ENCODE peak calls at places on chromosome 2, in four cellular contexts. One of them, this sample, is unnamed. For H3K27me3, the result is how much of the 10 kb centered on the place peaks cover.

GRCh38 chr2:174846941-174847938 is 83.0 kb upstream of the CHRNA1 start:
- DNase-seq in cardiac muscle cell: peak
- DNase-seq in fibroblast of lung: peak
- DNase-seq in CD8-positive, alpha-beta T cell: no peak
- DNase-seq in this sample: no peak

GRCh38 chr2:64137567-64137966 is 6.7 kb downstream of the PELI1 start:
- DNase-seq in CD8-positive, alpha-beta T cell: no peak
- DNase-seq in cardiac muscle cell: peak
- DNase-seq in fibroblast of lung: peak
- DNase-seq in this sample: no peak

GRCh38 chr2:129957891-129958290 is 21.6 kb upstream of the RAB6C start:
- DNase-seq in CD8-positive, alpha-beta T cell: no peak
- DNase-seq in fibroblast of lung: no peak
- DNase-seq in cardiac muscle cell: no peak
- DNase-seq in this sample: peak

GRCh38 chr2:218027426-218028188 is 24.8 kb upstream of the TNS1 start:
- DNase-seq in CD8-positive, alpha-beta T cell: peak
- DNase-seq in cardiac muscle cell: no peak
- DNase-seq in fibroblast of lung: no peak
- DNase-seq in this sample: no peak

GRCh38 chr2:240591226-240591625 is 4.7 kb downstream of the CAPN10 start:
- DNase-seq in CD8-positive, alpha-beta T cell: no peak
- DNase-seq in fibroblast of lung: peak
- DNase-seq in cardiac muscle cell: no peak
- DNase-seq in this sample: no peak

GRCh38 chr2:74458957-74459290 is 686 bp downstream of the WBP1 start:
- DNase-seq in cardiac muscle cell: peak
- DNase-seq in fibroblast of lung: peak
- DNase-seq in CD8-positive, alpha-beta T cell: no peak
- DNase-seq in this sample: no peak

GRCh38 chr2:97712693-97713295 is 582 bp upstream of the ZAP70 start:
- DNase-seq in fibroblast of lung: no peak
- DNase-seq in cardiac muscle cell: no peak
- DNase-seq in CD8-positive, alpha-beta T cell: no peak
- DNase-seq in this sample: no peak

GRCh38 chr2:84904717-84905174 is 710 bp upstream of the TMSB10 start:
- DNase-seq in CD8-positive, alpha-beta T cell: peak
- DNase-seq in fibroblast of lung: peak
- DNase-seq in cardiac muscle cell: peak
- DNase-seq in this sample: peak

GRCh38 chr2:235695602-235695895 is 201.7 kb downstream of the AGAP1 start:
- DNase-seq in cardiac muscle cell: no peak
- DNase-seq in fibroblast of lung: no peak
- DNase-seq in CD8-positive, alpha-beta T cell: no peak
- DNase-seq in this sample: no peak

GRCh38 chr2:137228566-137228965 is 463.2 kb downstream of the THSD7B start:
- DNase-seq in cardiac muscle cell: peak
- DNase-seq in CD8-positive, alpha-beta T cell: no peak
- DNase-seq in fibroblast of lung: peak
- DNase-seq in this sample: no peak

GRCh38 chr2:137221797-137222492 is 456.6 kb downstream of the THSD7B start:
- DNase-seq in fibroblast of lung: no peak
- DNase-seq in CD8-positive, alpha-beta T cell: no peak
- DNase-seq in cardiac muscle cell: no peak
- DNase-seq in this sample: no peak

GRCh38 chr2:137220438-137220998 is 455.2 kb downstream of the THSD7B start:
- DNase-seq in fibroblast of lung: peak
- DNase-seq in CD8-positive, alpha-beta T cell: no peak
- DNase-seq in cardiac muscle cell: peak
- DNase-seq in this sample: no peak

DNA sequence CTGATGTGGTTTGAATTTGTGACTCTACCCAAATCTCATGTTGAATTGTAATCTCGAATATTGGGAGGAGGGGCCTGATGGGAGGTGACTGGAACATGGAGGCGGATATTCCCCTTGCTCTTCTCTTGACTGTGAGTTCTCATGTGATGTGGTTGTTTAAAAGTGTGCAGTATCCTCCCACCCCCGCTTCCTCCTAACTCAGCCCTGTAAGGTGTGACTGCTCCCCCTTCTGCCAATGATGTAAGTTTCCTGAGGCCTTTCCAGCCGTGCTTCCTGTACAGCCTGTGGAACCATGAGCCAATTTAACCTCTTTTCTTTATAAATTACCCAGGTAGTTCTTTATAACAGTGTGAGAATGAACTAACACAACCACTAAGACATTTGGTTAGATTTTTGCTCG is 458.4 kb downstream of the THSD7B start:
- DNase-seq in fibroblast of lung: no peak
- DNase-seq in CD8-positive, alpha-beta T cell: no peak
- DNase-seq in cardiac muscle cell: no peak
- DNase-seq in this sample: no peak
- TF ChIP-seq CTCF in fibroblast of lung: no peak
- TF ChIP-seq CTCF in CD8-positive, alpha-beta T cell: no peak
- TF ChIP-seq CTCF in cardiac muscle cell: no peak
- TF ChIP-seq CTCF in this sample: no peak

GRCh38 chr2:173522356-173522755 is 167.7 kb downstream of the CDCA7 start:
- DNase-seq in fibroblast of lung: no peak
- DNase-seq in cardiac muscle cell: no peak
- DNase-seq in CD8-positive, alpha-beta T cell: no peak
- DNase-seq in this sample: no peak
- H3K27me3 ChIP-seq in fibroblast of lung: under half
- H3K27me3 ChIP-seq in cardiac muscle cell: under half
- H3K27me3 ChIP-seq in CD8-positive, alpha-beta T cell: under half
- H3K27me3 ChIP-seq in this sample: under half

DNA sequence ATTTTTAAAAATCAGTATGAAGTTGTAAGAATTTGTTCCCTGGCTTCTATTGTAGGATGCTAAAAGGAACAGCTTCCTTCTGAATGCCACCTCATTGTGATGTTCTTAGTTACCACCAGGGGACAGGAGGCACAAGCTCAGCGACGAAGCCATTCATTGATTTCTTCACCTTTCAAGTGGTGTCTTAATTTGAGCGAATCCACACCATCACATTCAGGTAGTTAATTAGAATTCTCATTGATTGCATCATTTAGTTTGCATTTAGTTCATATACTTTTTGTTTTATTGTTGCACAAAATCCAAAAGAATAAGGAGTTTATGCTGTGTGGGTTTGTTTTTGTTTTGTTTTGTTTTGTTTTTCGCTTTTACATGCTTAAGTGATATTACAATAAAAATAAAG is 23.1 kb downstream of the CYP27C1 start:
- DNase-seq in cardiac muscle cell: no peak
- DNase-seq in CD8-positive, alpha-beta T cell: no peak
- DNase-seq in fibroblast of lung: no peak
- DNase-seq in this sample: no peak
- TF ChIP-seq CTCF in cardiac muscle cell: peak
- TF ChIP-seq CTCF in CD8-positive, alpha-beta T cell: peak
- TF ChIP-seq CTCF in fibroblast of lung: no peak
- TF ChIP-seq CTCF in this sample: peak

GRCh38 chr2:46951290-46952064 is 35.9 kb upstream of the MCFD2 start:
- DNase-seq in fibroblast of lung: no peak
- DNase-seq in CD8-positive, alpha-beta T cell: no peak
- DNase-seq in cardiac muscle cell: no peak
- DNase-seq in this sample: no peak

GRCh38 chr2:46954951-46955571 is 39.5 kb upstream of the MCFD2 start:
- DNase-seq in cardiac muscle cell: peak
- DNase-seq in fibroblast of lung: peak
- DNase-seq in CD8-positive, alpha-beta T cell: no peak
- DNase-seq in this sample: peak

GRCh38 chr2:46950314-46950713 is 34.7 kb upstream of the MCFD2 start:
- DNase-seq in CD8-positive, alpha-beta T cell: no peak
- DNase-seq in fibroblast of lung: no peak
- DNase-seq in cardiac muscle cell: no peak
- DNase-seq in this sample: no peak

GRCh38 chr2:46955764-46956163 is 40.2 kb upstream of the MCFD2 start:
- DNase-seq in fibroblast of lung: no peak
- DNase-seq in cardiac muscle cell: no peak
- DNase-seq in CD8-positive, alpha-beta T cell: no peak
- DNase-seq in this sample: no peak

GRCh38 chr2:46952171-46952570 is 36.6 kb upstream of the MCFD2 start:
- DNase-seq in CD8-positive, alpha-beta T cell: no peak
- DNase-seq in fibroblast of lung: no peak
- DNase-seq in cardiac muscle cell: no peak
- DNase-seq in this sample: no peak
- H3K27me3 ChIP-seq in CD8-positive, alpha-beta T cell: under half
- H3K27me3 ChIP-seq in fibroblast of lung: under half
- H3K27me3 ChIP-seq in cardiac muscle cell: under half
- H3K27me3 ChIP-seq in this sample: under half

GRCh38 chr2:10331033-10331701 is 28.5 kb downstream of the HPCAL1 start:
- DNase-seq in cardiac muscle cell: peak
- DNase-seq in fibroblast of lung: peak
- DNase-seq in CD8-positive, alpha-beta T cell: peak
- DNase-seq in this sample: no peak
- TF ChIP-seq CTCF in cardiac muscle cell: no peak
- TF ChIP-seq CTCF in fibroblast of lung: no peak
- TF ChIP-seq CTCF in CD8-positive, alpha-beta T cell: no peak
- TF ChIP-seq CTCF in this sample: no peak

GRCh38 chr2:170821631-170822291 is 5.1 kb downstream of the GAD1 start:
- DNase-seq in fibroblast of lung: no peak
- DNase-seq in CD8-positive, alpha-beta T cell: no peak
- DNase-seq in cardiac muscle cell: no peak
- DNase-seq in this sample: no peak
- H3K27me3 ChIP-seq in fibroblast of lung: half or more
- H3K27me3 ChIP-seq in CD8-positive, alpha-beta T cell: under half
- H3K27me3 ChIP-seq in cardiac muscle cell: half or more
- H3K27me3 ChIP-seq in this sample: under half

DNA sequence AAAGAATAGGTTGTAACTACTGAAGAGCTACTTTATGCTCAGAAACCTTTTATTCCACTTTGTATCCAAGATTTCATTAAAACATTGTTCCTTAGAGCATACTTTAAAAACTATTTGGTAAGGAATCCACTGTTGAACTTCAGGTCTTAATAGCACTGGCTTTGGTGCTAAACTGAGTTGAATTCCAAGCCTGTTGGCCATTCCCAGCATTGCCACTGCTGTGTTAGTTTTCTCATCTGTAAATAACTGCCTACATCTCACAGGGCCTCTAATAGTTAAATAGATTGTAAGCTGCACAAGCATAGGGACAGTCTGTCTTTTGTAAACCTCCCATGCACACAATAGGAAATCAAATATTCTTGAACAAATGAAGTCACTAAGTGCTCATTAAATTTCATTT is 86.6 kb downstream of the ORC4 start:
- DNase-seq in fibroblast of lung: no peak
- DNase-seq in CD8-positive, alpha-beta T cell: no peak
- DNase-seq in cardiac muscle cell: no peak
- DNase-seq in this sample: no peak
- TF ChIP-seq CTCF in fibroblast of lung: no peak
- TF ChIP-seq CTCF in CD8-positive, alpha-beta T cell: no peak
- TF ChIP-seq CTCF in cardiac muscle cell: no peak
- TF ChIP-seq CTCF in this sample: no peak

GRCh38 chr2:176193048-176193447 is 4.6 kb downstream of the HOXD1 start:
- DNase-seq in fibroblast of lung: no peak
- DNase-seq in cardiac muscle cell: no peak
- DNase-seq in CD8-positive, alpha-beta T cell: no peak
- DNase-seq in this sample: no peak
- H3K27me3 ChIP-seq in fibroblast of lung: under half
- H3K27me3 ChIP-seq in cardiac muscle cell: half or more
- H3K27me3 ChIP-seq in CD8-positive, alpha-beta T cell: under half
- H3K27me3 ChIP-seq in this sample: under half